ENCODE peak calls at places on chromosomes 13 and 19, in ten cellular contexts. Z is NCI-H2081; V is right cardiac atrium; E is EL; K is aorta; W is RCC 7860; C is NAMALWA; B is omental fat pad; O is activated CD4-positive, alpha-beta T cell treated with anti-CD3 and anti-CD28 coated beads, Interleukin-2, amount 10 ng/mL, durations not matched to agents 24 days and 14 days; A is H54. J is an unnamed sample.

GRCh38 chr13:71912524-71912923 is 45.5 kb upstream of the DACH1 start:
- DNase-seq in C (no peak), E (no peak), V (no peak), K (no peak), W (no peak), Z (no peak), A (no peak), O (no peak), B (no peak), J (no peak)

GRCh38 chr13:29556742-29557141 is 38.7 kb downstream of the SLC7A1 start:
- DNase-seq in A (no peak), Z (no peak), B (no peak), K (no peak), V (no peak), C (no peak), W (no peak), E (peak; percentile 31), O (no peak), J (no peak)

GRCh38 chr19:5828661-5829566 is 10.6 kb downstream of the FUT6 start:
- DNase-seq in V (peak; percentile 84), W (no peak), O (peak; percentile 76), Z (peak; percentile 76), E (no peak), C (peak; percentile 63), B (no peak), K (no peak), A (no peak), J (no peak)

GRCh38 chr19:12665281-12665573 is 1.3 kb downstream of the MAN2B1 start:
- DNase-seq in Z (no peak), O (peak; percentile 85), E (no peak), A (no peak), C (peak; percentile 95), V (peak; percentile 76), K (peak; percentile 87), B (no peak), W (no peak), J (no peak)

GRCh38 chr19:3374369-3375112 is 8.2 kb downstream of the NFIC start:
- DNase-seq in V (peak; percentile 91), K (no peak), O (no peak), C (no peak), Z (no peak), W (no peak), E (no peak), A (no peak), B (no peak), J (no peak)

GRCh38 chr19:6590458-6591319 is at the start of gene CD70:
- DNase-seq in A (peak; percentile 65), C (peak; percentile 89), Z (no peak), K (no peak), E (no peak), W (peak; percentile 94), V (no peak), O (peak; percentile 89), B (no peak), J (no peak)

GRCh38 chr13:99929866-99930265 is 41.7 kb downstream of the ZIC5 start:
- DNase-seq in W (no peak), A (no peak), E (no peak), V (no peak), C (no peak), B (no peak), O (no peak), K (no peak), Z (no peak), J (no peak)

GRCh38 chr13:92321174-92321573 is 905.4 kb upstream of the GPC6 start:
- DNase-seq in V (no peak), K (no peak), C (no peak), A (no peak), E (no peak), B (no peak), W (no peak), Z (no peak), O (no peak), J (peak; percentile 5)

GRCh38 chr19:52946322-52947310 is 16.1 kb downstream of the ZNF816 start:
- DNase-seq in V (peak; percentile 85), B (no peak), O (no peak), E (peak; percentile 28), C (no peak), A (no peak), K (no peak), W (no peak), Z (no peak), J (no peak)

J was measured in tibial nerve.